ENCODE peak calls at places on chromosome 12, in seven cellular contexts. A is stimulated activated CD4-positive, alpha-beta T cell treated with anti-CD3 and anti-CD28 coated beads, Interleukin-2, amount 100 ng/mL, for 4 hours; F is breast epithelium; Q is NCI-H2029; Z is NCI-H1105; C is cardiac septum; S is T-cell. H is an unnamed sample.

GRCh38 chr12:121812320-121812871 is 8.6 kb downstream of the SETD1B start:
- DNase-seq in A (no peak), F (no peak), Q (peak; percentile 71), Z (no peak), C (peak; percentile 90), S (no peak), H (no peak)

GRCh38 chr12:68665016-68665569 is 21.7 kb upstream of the NUP107 start:
- DNase-seq in A (no peak), F (no peak), Q (no peak), Z (no peak), C (no peak), S (no peak), H (no peak)

GRCh38 chr12:92055877-92056276 is 89.8 kb downstream of the BTG1 start:
- DNase-seq in A (peak; percentile 72), F (no peak), Q (no peak), Z (no peak), C (no peak), S (peak; percentile 52), H (peak; percentile 28)

GRCh38 chr12:7899755-7900154 is 27.0 kb upstream of the SLC2A14 start:
- DNase-seq in A (no peak), F (no peak), Q (no peak), Z (no peak), C (no peak), S (no peak), H (no peak)

GRCh38 chr12:98821849-98822248 is 176.8 kb downstream of the APAF1 start:
- DNase-seq in A (no peak), F (no peak), Q (no peak), Z (no peak), C (no peak), S (no peak), H (no peak)

GRCh38 chr12:102061096-102061555 is 665 bp downstream of the WASHC3 start:
- DNase-seq in A (no peak), F (no peak), Q (no peak), Z (no peak), C (no peak), S (no peak), H (no peak)

GRCh38 chr12:50642035-50642451 is 121.9 kb upstream of the ATF1 start:
- DNase-seq in A (no peak), F (no peak), Q (no peak), Z (no peak), C (no peak), S (no peak), H (no peak)

GRCh38 chr12:131282292-131283080 is 328.8 kb downstream of the ADGRD1 start:
- DNase-seq in A (no peak), F (no peak), Q (no peak), Z (no peak), C (peak; percentile 70), S (no peak), H (no peak)

GRCh38 chr12:26233620-26234019 is 38.2 kb downstream of the SSPN start:
- DNase-seq in A (no peak), F (no peak), Q (no peak), Z (no peak), C (no peak), S (no peak), H (no peak)

GRCh38 chr12:130965214-130965613 is 11.5 kb downstream of the ADGRD1 start:
- DNase-seq in A (no peak), F (no peak), Q (no peak), Z (peak; percentile 7), C (no peak), S (no peak), H (no peak)

GRCh38 chr12:125610971-125611370 is 545.7 kb downstream of the AACS start:
- DNase-seq in A (no peak), F (no peak), Q (no peak), Z (no peak), C (no peak), S (no peak), H (no peak)

GRCh38 chr12:44874981-44875416 is 1.1 kb downstream of the NELL2 start:
- DNase-seq in A (peak; percentile 7), F (no peak), Q (no peak), Z (peak; percentile 38), C (no peak), S (no peak), H (peak; percentile 5)

GRCh38 chr12:116382456-116382902 is 105.0 kb upstream of the MED13L start:
- DNase-seq in A (no peak), F (no peak), Q (no peak), Z (no peak), C (no peak), S (no peak), H (no peak)

GRCh38 chr12:11765421-11765816 is 115.9 kb downstream of the ETV6 start:
- DNase-seq in A (no peak), F (no peak), Q (no peak), Z (no peak), C (no peak), S (no peak), H (no peak)

GRCh38 chr12:93722757-93723567 is 45.8 kb downstream of the CRADD start:
- DNase-seq in A (no peak), F (no peak), Q (no peak), Z (no peak), C (no peak), S (no peak), H (no peak)

GRCh38 chr12:10372534-10372931 is 17.3 kb downstream of the KLRK1 start:
- DNase-seq in A (no peak), F (no peak), Q (no peak), Z (no peak), C (no peak), S (no peak), H (no peak)

GRCh38 chr12:64696065-64696741 is 63.0 kb downstream of the GNS start:
- DNase-seq in A (no peak), F (no peak), Q (peak; percentile 41), Z (peak; percentile 19), C (no peak), S (no peak), H (no peak)

GRCh38 chr12:52243264-52243773 is 10.3 kb downstream of the KRT7 start:
- DNase-seq in A (no peak), F (peak; percentile 81), Q (peak; percentile 36), Z (no peak), C (no peak), S (no peak), H (no peak)

GRCh38 chr12:25107920-25108319 is 87.0 kb downstream of the DNAI7 start:
- DNase-seq in A (no peak), F (no peak), Q (no peak), Z (no peak), C (no peak), S (no peak), H (no peak)

GRCh38 chr12:122336015-122336946 is 70.0 kb upstream of the VPS33A start:
- DNase-seq in A (peak; percentile 31), F (no peak), Q (peak; percentile 32), Z (peak; percentile 7), C (no peak), S (peak; percentile 33), H (peak; percentile 41)

H was measured in T-helper 1 cell.